ENCODE peak calls at places on chromosomes 16 and 17, in eight cellular contexts. One of them, this sample, is unnamed.

GRCh38 chr16:1823821-1824220 is 2.8 kb downstream of the HAGH start:
- DNase-seq in T-helper 17 cell: no peak
- DNase-seq in stimulated activated CD4-positive, alpha-beta T cell treated with anti-CD3 and anti-CD28 coated beads, Interleukin-15, amount 100 ng/mL, for 24 hours: peak; percentile 24
- DNase-seq in NCI-H460: peak; percentile 58
- DNase-seq in kidney tubule cell: peak; percentile 76
- DNase-seq in IMR-90: peak; percentile 59
- DNase-seq in heart left ventricle: no peak
- DNase-seq in SW480: peak; percentile 39
- DNase-seq in this sample: peak; percentile 54

GRCh38 chr17:30151471-30151870 is 34.9 kb downstream of the NSRP1 start:
- DNase-seq in T-helper 17 cell: no peak
- DNase-seq in stimulated activated CD4-positive, alpha-beta T cell treated with anti-CD3 and anti-CD28 coated beads, Interleukin-15, amount 100 ng/mL, for 24 hours: no peak
- DNase-seq in NCI-H460: no peak
- DNase-seq in kidney tubule cell: no peak
- DNase-seq in IMR-90: no peak
- DNase-seq in heart left ventricle: no peak
- DNase-seq in SW480: no peak
- DNase-seq in this sample: no peak

GRCh38 chr16:85051067-85051709 is 23.6 kb downstream of the KIAA0513 start:
- DNase-seq in T-helper 17 cell: no peak
- DNase-seq in stimulated activated CD4-positive, alpha-beta T cell treated with anti-CD3 and anti-CD28 coated beads, Interleukin-15, amount 100 ng/mL, for 24 hours: no peak
- DNase-seq in NCI-H460: no peak
- DNase-seq in kidney tubule cell: no peak
- DNase-seq in IMR-90: no peak
- DNase-seq in heart left ventricle: no peak
- DNase-seq in SW480: no peak
- DNase-seq in this sample: no peak

GRCh38 chr17:14302421-14303099 is 1.7 kb downstream of the HS3ST3B1 start:
- DNase-seq in T-helper 17 cell: peak; percentile 80
- DNase-seq in stimulated activated CD4-positive, alpha-beta T cell treated with anti-CD3 and anti-CD28 coated beads, Interleukin-15, amount 100 ng/mL, for 24 hours: peak; percentile 88
- DNase-seq in NCI-H460: peak; percentile 79
- DNase-seq in kidney tubule cell: peak; percentile 77
- DNase-seq in IMR-90: peak; percentile 86
- DNase-seq in heart left ventricle: peak; percentile 84
- DNase-seq in SW480: peak; percentile 77
- DNase-seq in this sample: peak; percentile 88

GRCh38 chr17:83064732-83065659 is 14.4 kb upstream of the METRNL start:
- DNase-seq in T-helper 17 cell: peak; percentile 2
- DNase-seq in stimulated activated CD4-positive, alpha-beta T cell treated with anti-CD3 and anti-CD28 coated beads, Interleukin-15, amount 100 ng/mL, for 24 hours: no peak
- DNase-seq in NCI-H460: no peak
- DNase-seq in kidney tubule cell: peak; percentile 70
- DNase-seq in IMR-90: no peak
- DNase-seq in heart left ventricle: peak; percentile 31
- DNase-seq in SW480: peak; percentile 69
- DNase-seq in this sample: no peak

GRCh38 chr16:84659656-84660300 is 11.5 kb downstream of the KLHL36 start:
- DNase-seq in T-helper 17 cell: no peak
- DNase-seq in stimulated activated CD4-positive, alpha-beta T cell treated with anti-CD3 and anti-CD28 coated beads, Interleukin-15, amount 100 ng/mL, for 24 hours: no peak
- DNase-seq in NCI-H460: no peak
- DNase-seq in kidney tubule cell: no peak
- DNase-seq in IMR-90: no peak
- DNase-seq in heart left ventricle: no peak
- DNase-seq in SW480: no peak
- DNase-seq in this sample: no peak

GRCh38 chr17:8150194-8151119 is 1.7 kb downstream of the PER1 start:
- DNase-seq in T-helper 17 cell: peak; percentile 23
- DNase-seq in stimulated activated CD4-positive, alpha-beta T cell treated with anti-CD3 and anti-CD28 coated beads, Interleukin-15, amount 100 ng/mL, for 24 hours: no peak
- DNase-seq in NCI-H460: no peak
- DNase-seq in kidney tubule cell: no peak
- DNase-seq in IMR-90: no peak
- DNase-seq in heart left ventricle: no peak
- DNase-seq in SW480: no peak
- DNase-seq in this sample: no peak

GRCh38 chr17:3815925-3816324 is 14.9 kb upstream of the ITGAE start:
- DNase-seq in T-helper 17 cell: no peak
- DNase-seq in stimulated activated CD4-positive, alpha-beta T cell treated with anti-CD3 and anti-CD28 coated beads, Interleukin-15, amount 100 ng/mL, for 24 hours: no peak
- DNase-seq in NCI-H460: no peak
- DNase-seq in kidney tubule cell: no peak
- DNase-seq in IMR-90: no peak
- DNase-seq in heart left ventricle: no peak
- DNase-seq in SW480: no peak
- DNase-seq in this sample: no peak

GRCh38 chr16:56994311-56994710 is 5.0 kb downstream of the NLRC5 start:
- DNase-seq in T-helper 17 cell: no peak
- DNase-seq in stimulated activated CD4-positive, alpha-beta T cell treated with anti-CD3 and anti-CD28 coated beads, Interleukin-15, amount 100 ng/mL, for 24 hours: no peak
- DNase-seq in NCI-H460: no peak
- DNase-seq in kidney tubule cell: no peak
- DNase-seq in IMR-90: no peak
- DNase-seq in heart left ventricle: no peak
- DNase-seq in SW480: no peak
- DNase-seq in this sample: no peak

GRCh38 chr17:77403854-77404253 is 263.1 kb downstream of the SEC14L1 start:
- DNase-seq in T-helper 17 cell: no peak
- DNase-seq in stimulated activated CD4-positive, alpha-beta T cell treated with anti-CD3 and anti-CD28 coated beads, Interleukin-15, amount 100 ng/mL, for 24 hours: no peak
- DNase-seq in NCI-H460: no peak
- DNase-seq in kidney tubule cell: no peak
- DNase-seq in IMR-90: no peak
- DNase-seq in heart left ventricle: no peak
- DNase-seq in SW480: no peak
- DNase-seq in this sample: no peak

GRCh38 chr17:61416211-61416539 is 16.5 kb downstream of the TBX2 start:
- DNase-seq in T-helper 17 cell: no peak
- DNase-seq in stimulated activated CD4-positive, alpha-beta T cell treated with anti-CD3 and anti-CD28 coated beads, Interleukin-15, amount 100 ng/mL, for 24 hours: no peak
- DNase-seq in NCI-H460: no peak
- DNase-seq in kidney tubule cell: no peak
- DNase-seq in IMR-90: no peak
- DNase-seq in heart left ventricle: no peak
- DNase-seq in SW480: no peak
- DNase-seq in this sample: no peak

GRCh38 chr17:59001158-59001814 is 105.4 kb downstream of the TRIM37 start:
- DNase-seq in T-helper 17 cell: peak; percentile 37
- DNase-seq in stimulated activated CD4-positive, alpha-beta T cell treated with anti-CD3 and anti-CD28 coated beads, Interleukin-15, amount 100 ng/mL, for 24 hours: peak; percentile 84
- DNase-seq in NCI-H460: no peak
- DNase-seq in kidney tubule cell: peak; percentile 93
- DNase-seq in IMR-90: peak; percentile 67
- DNase-seq in heart left ventricle: peak; percentile 37
- DNase-seq in SW480: no peak
- DNase-seq in this sample: peak; percentile 73

GRCh38 chr17:34114174-34114573 is 140.9 kb upstream of the CCL2 start:
- DNase-seq in T-helper 17 cell: no peak
- DNase-seq in stimulated activated CD4-positive, alpha-beta T cell treated with anti-CD3 and anti-CD28 coated beads, Interleukin-15, amount 100 ng/mL, for 24 hours: no peak
- DNase-seq in NCI-H460: no peak
- DNase-seq in kidney tubule cell: no peak
- DNase-seq in IMR-90: no peak
- DNase-seq in heart left ventricle: no peak
- DNase-seq in SW480: no peak
- DNase-seq in this sample: no peak

GRCh38 chr16:81610144-81610842 is 165.7 kb downstream of the CMIP start:
- DNase-seq in T-helper 17 cell: no peak
- DNase-seq in stimulated activated CD4-positive, alpha-beta T cell treated with anti-CD3 and anti-CD28 coated beads, Interleukin-15, amount 100 ng/mL, for 24 hours: no peak
- DNase-seq in NCI-H460: no peak
- DNase-seq in kidney tubule cell: peak; percentile 75
- DNase-seq in IMR-90: peak; percentile 84
- DNase-seq in heart left ventricle: peak; percentile 69
- DNase-seq in SW480: no peak
- DNase-seq in this sample: no peak